ENCODE peak calls at places on chromosome 10, in six cellular contexts. A is IMR-90, H is H9, I is mesenchymal stem cell, V is H1, R is neuronal stem cell. W is an unnamed sample.
A peak's percentile ranks its signal among the peaks of the same experiment; 100 is the strongest.

GRCh38 chr10:130190737-130191115 is 54.5 kb downstream of the GLRX3 start:
- DNase-seq in A (no peak), H (no peak), I (no peak), V (no peak), R (no peak), W (no peak)

GRCh38 chr10:21959998-21960397 is 43.5 kb downstream of the DNAJC1 start:
- DNase-seq in A (no peak), H (no peak), I (no peak), V (no peak), R (no peak), W (no peak)

GRCh38 chr10:133142523-133143199 is 17.4 kb upstream of the KNDC1 start:
- DNase-seq in A (no peak), H (peak; percentile 45), I (no peak), V (no peak), R (no peak), W (no peak)

GRCh38 chr10:96496281-96496925 is 17.3 kb downstream of the TLL2 start:
- DNase-seq in A (peak; percentile 35), H (peak; percentile 44), I (peak; percentile 40), V (peak; percentile 61), R (no peak), W (peak; percentile 54)

GRCh38 chr10:124562425-124563060 is 100.9 kb downstream of the LHPP start:
- DNase-seq in A (no peak), H (no peak), I (no peak), V (no peak), R (no peak), W (no peak)

GRCh38 chr10:71632200-71632820 is 87.3 kb downstream of the C10orf105 start:
- DNase-seq in A (no peak), H (no peak), I (no peak), V (no peak), R (no peak), W (no peak)

GRCh38 chr10:118800920-118801319 is 46.1 kb upstream of the CACUL1 start:
- DNase-seq in A (no peak), H (no peak), I (no peak), V (no peak), R (no peak), W (no peak)

GRCh38 chr10:74244097-74244685 is 93.2 kb downstream of the ADK start:
- DNase-seq in A (peak; percentile 73), H (no peak), I (peak; percentile 56), V (no peak), R (peak; percentile 21), W (no peak)

GRCh38 chr10:19922236-19922963 is 106.2 kb downstream of the PLXDC2 start:
- DNase-seq in A (peak; percentile 71), H (no peak), I (peak; percentile 82), V (no peak), R (no peak), W (peak; percentile 16)

GRCh38 chr10:103598654-103599115 is 105.2 kb downstream of the NEURL1 start:
- DNase-seq in A (peak; percentile 82), H (peak; percentile 75), I (peak; percentile 88), V (peak; percentile 81), R (peak; percentile 70), W (peak; percentile 84)

GRCh38 chr10:92689663-92690210 is at the start of gene HHEX:
- DNase-seq in A (peak; percentile 76), H (peak; percentile 52), I (peak; percentile 78), V (no peak), R (peak; percentile 18), W (peak; percentile 52)

GRCh38 chr10:60426425-60426824 is 36.8 kb upstream of the ANK3 start:
- DNase-seq in A (peak; percentile 94), H (no peak), I (peak; percentile 88), V (no peak), R (no peak), W (no peak)

GRCh38 chr10:48900296-48900695 is 39.3 kb downstream of the LRRC18 start:
- DNase-seq in A (no peak), H (no peak), I (no peak), V (peak; percentile 7), R (no peak), W (no peak)

DNA sequence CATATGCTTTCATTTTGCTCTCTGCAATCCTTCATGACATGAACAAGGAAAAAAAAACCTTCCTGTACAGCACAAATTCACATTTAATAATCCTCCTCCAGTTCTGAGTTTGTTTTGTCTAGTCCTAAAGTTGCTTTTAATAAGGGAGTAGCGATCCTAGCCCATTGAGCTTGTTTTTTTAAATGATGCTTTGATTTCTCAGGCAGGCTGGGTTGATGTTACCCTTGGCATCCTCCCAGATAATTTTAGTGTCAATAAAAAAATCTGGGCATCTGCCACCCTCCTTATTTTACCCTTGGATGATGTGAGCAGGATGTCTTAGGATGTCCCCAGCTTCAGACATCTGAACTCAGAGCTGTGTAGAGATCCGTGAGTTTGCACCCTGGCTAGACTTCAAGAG is 33.9 kb upstream of the PROSER2 start:
- DNase-seq in A (no peak), H (no peak), I (no peak), V (no peak), R (no peak), W (no peak)
- H2BK15ac ChIP-seq in A (no peak overlapping the region), H (no peak overlapping the region), I (no peak overlapping the region), V (no peak overlapping the region), R (no peak overlapping the region), W (no peak overlapping the region)

GRCh38 chr10:107443817-107444216 is 279.3 kb upstream of the SORCS1 start:
- DNase-seq in A (no peak), H (no peak), I (no peak), V (no peak), R (no peak), W (no peak)
- H2AK5ac ChIP-seq in A (no peak overlapping the region), H (no peak overlapping the region), I (no peak overlapping the region), V (no peak overlapping the region), R (no peak overlapping the region), W (no peak overlapping the region)

DNA sequence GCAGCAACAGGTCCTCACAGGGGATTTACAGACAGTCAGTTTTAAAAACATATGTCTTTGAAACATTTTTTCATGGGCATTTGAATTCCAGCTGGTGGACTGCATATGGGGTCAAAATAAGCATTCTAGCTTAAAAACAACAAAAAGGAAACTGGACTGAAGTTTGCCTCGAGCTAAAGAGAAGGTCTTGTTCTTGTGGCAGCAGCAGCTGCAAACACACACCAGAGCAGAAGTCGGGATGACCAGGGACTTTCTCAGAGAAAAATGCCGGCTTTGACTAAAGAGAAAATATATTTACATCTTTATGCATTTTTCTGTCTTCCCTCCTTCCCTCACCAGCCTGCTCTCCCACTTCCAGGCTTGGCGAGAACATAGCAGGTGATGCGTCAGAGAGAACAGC is 361.4 kb downstream of the CXCL12 start:
- DNase-seq in A (no peak), H (no peak), I (no peak), V (no peak), R (no peak), W (no peak)
- H2BK15ac ChIP-seq in A (no peak overlapping the region), H (no peak overlapping the region), I (no peak overlapping the region), V (no peak overlapping the region), R (no peak overlapping the region), W (no peak overlapping the region)

GRCh38 chr10:3906511-3907111 is 121.6 kb upstream of the KLF6 start:
- DNase-seq in A (peak; percentile 91), H (no peak), I (peak; percentile 99), V (no peak), R (no peak), W (peak; percentile 54)

GRCh38 chr10:3904419-3904975 is 119.5 kb upstream of the KLF6 start:
- DNase-seq in A (no peak), H (no peak), I (no peak), V (no peak), R (no peak), W (no peak)

GRCh38 chr10:3902054-3902808 is 117.2 kb upstream of the KLF6 start:
- DNase-seq in A (no peak), H (no peak), I (peak; percentile 83), V (no peak), R (no peak), W (no peak)

GRCh38 chr10:3901370-3901769 is 116.4 kb upstream of the KLF6 start:
- DNase-seq in A (no peak), H (no peak), I (no peak), V (no peak), R (no peak), W (no peak)

GRCh38 chr10:3902809-3903410 is 117.9 kb upstream of the KLF6 start:
- DNase-seq in A (peak; percentile 61), H (no peak), I (peak; percentile 76), V (no peak), R (no peak), W (no peak)
- H2AK5ac ChIP-seq in A (peak overlapping the region; percentile 73), H (no peak overlapping the region), I (peak overlapping the region; percentile 90), V (no peak overlapping the region), R (no peak overlapping the region), W (no peak overlapping the region)